ENCODE peak calls at places on chromosomes 2 and 18, in ten cellular contexts. L, W, I, P, Z, C, U, X, V and A are unnamed samples.

GRCh38 chr2:233690444-233690843 is 2.2 kb upstream of the UGT1A6 start:
- DNase-seq in L (no peak), W (peak), I (no peak), P (no peak), Z (no peak), C (no peak), U (no peak), X (no peak), V (no peak), A (no peak)

GRCh38 chr2:190849774-190850173 is 30.8 kb upstream of the GLS start:
- DNase-seq in L (no peak), W (peak), I (no peak), P (no peak), Z (peak), C (peak), U (no peak), X (no peak), V (no peak), A (no peak)

GRCh38 chr2:148812306-148812705 is 62.7 kb upstream of the KIF5C start:
- DNase-seq in L (no peak), W (peak), I (no peak), P (no peak), Z (peak), C (peak), U (peak), X (no peak), V (peak), A (no peak)

GRCh38 chr2:128304715-128305554 is 13.7 kb downstream of the HS6ST1 start:
- DNase-seq in L (peak), W (peak), I (no peak), P (no peak), Z (peak), C (peak), U (peak), X (no peak), V (peak), A (no peak)

GRCh38 chr2:2747797-2748301 is 416.8 kb upstream of the MYT1L start:
- DNase-seq in L (no peak), W (no peak), I (no peak), P (no peak), Z (no peak), C (no peak), U (no peak), X (no peak), V (no peak), A (no peak)

GRCh38 chr2:2707111-2708035 is 376.3 kb upstream of the MYT1L start:
- DNase-seq in L (peak), W (no peak), I (no peak), P (no peak), Z (no peak), C (no peak), U (peak), X (no peak), V (no peak), A (no peak)

GRCh38 chr2:47708801-47709499 is 74.0 kb upstream of the MSH6 start:
- DNase-seq in L (no peak), W (no peak), I (no peak), P (no peak), Z (no peak), C (no peak), U (no peak), X (no peak), V (no peak), A (no peak)

GRCh38 chr2:135844285-135844985 is 7.5 kb upstream of the LCT start:
- DNase-seq in L (no peak), W (peak), I (no peak), P (no peak), Z (no peak), C (no peak), U (no peak), X (no peak), V (no peak), A (no peak)

GRCh38 chr2:36376319-36376765 is 20.8 kb downstream of the CRIM1 start:
- DNase-seq in L (peak), W (peak), I (no peak), P (no peak), Z (peak), C (no peak), U (peak), X (no peak), V (peak), A (no peak)

GRCh38 chr2:24675338-24675737 is 117.9 kb downstream of the PTRHD1 start:
- DNase-seq in L (no peak), W (no peak), I (no peak), P (no peak), Z (no peak), C (no peak), U (no peak), X (no peak), V (no peak), A (no peak)

GRCh38 chr18:74273394-74273793 is 18.4 kb downstream of the CYB5A start:
- DNase-seq in L (peak), W (no peak), I (no peak), P (no peak), Z (no peak), C (no peak), U (no peak), X (no peak), V (no peak), A (no peak)

GRCh38 chr2:138997849-138998517 is 217.8 kb upstream of the NXPH2 start:
- DNase-seq in L (no peak), W (peak), I (no peak), P (no peak), Z (peak), C (no peak), U (no peak), X (no peak), V (no peak), A (no peak)